ENCODE peak calls at places on chromosomes 16 and 17, in six cellular contexts. One of them, this sample, is unnamed.

GRCh38 chr16:24070851-24071250 is 185.3 kb upstream of the CACNG3 start:
- DNase-seq in spleen: no peak
- DNase-seq in esophagus squamous epithelium: no peak
- DNase-seq in body of pancreas: peak; percentile 37
- DNase-seq in PC-9: no peak
- DNase-seq in uterus: no peak
- DNase-seq in this sample: peak; percentile 44

GRCh38 chr17:74467221-74467951 is 952 bp downstream of the CD300A start:
- DNase-seq in spleen: no peak
- DNase-seq in esophagus squamous epithelium: peak; percentile 22
- DNase-seq in body of pancreas: no peak
- DNase-seq in PC-9: no peak
- DNase-seq in uterus: no peak
- DNase-seq in this sample: no peak

GRCh38 chr16:69839240-69839688 is 77.1 kb downstream of the WWP2 start:
- DNase-seq in spleen: no peak
- DNase-seq in esophagus squamous epithelium: no peak
- DNase-seq in body of pancreas: peak; percentile 52
- DNase-seq in PC-9: no peak
- DNase-seq in uterus: no peak
- DNase-seq in this sample: no peak

GRCh38 chr16:84806890-84807258 is 12.9 kb upstream of the CRISPLD2 start:
- DNase-seq in spleen: no peak
- DNase-seq in esophagus squamous epithelium: no peak
- DNase-seq in body of pancreas: no peak
- DNase-seq in PC-9: no peak
- DNase-seq in uterus: no peak
- DNase-seq in this sample: no peak

GRCh38 chr17:75064867-75065561 is 18.0 kb downstream of the KCTD2 start:
- DNase-seq in spleen: no peak
- DNase-seq in esophagus squamous epithelium: no peak
- DNase-seq in body of pancreas: no peak
- DNase-seq in PC-9: no peak
- DNase-seq in uterus: no peak
- DNase-seq in this sample: no peak

GRCh38 chr16:1791943-1792812 is 1.3 kb downstream of the IGFALS start:
- DNase-seq in spleen: peak; percentile 65
- DNase-seq in esophagus squamous epithelium: no peak
- DNase-seq in body of pancreas: peak; percentile 8
- DNase-seq in PC-9: no peak
- DNase-seq in uterus: no peak
- DNase-seq in this sample: no peak

GRCh38 chr17:59830007-59830630 is 62.6 kb downstream of the TUBD1 start:
- DNase-seq in spleen: no peak
- DNase-seq in esophagus squamous epithelium: no peak
- DNase-seq in body of pancreas: no peak
- DNase-seq in PC-9: peak; percentile 80
- DNase-seq in uterus: no peak
- DNase-seq in this sample: peak; percentile 34

GRCh38 chr17:76545918-76546555 is 6.2 kb downstream of the PRCD start:
- DNase-seq in spleen: peak; percentile 54
- DNase-seq in esophagus squamous epithelium: no peak
- DNase-seq in body of pancreas: no peak
- DNase-seq in PC-9: no peak
- DNase-seq in uterus: no peak
- DNase-seq in this sample: no peak

GRCh38 chr16:48279199-48279598 is 31.9 kb upstream of the ABCC11 start:
- DNase-seq in spleen: no peak
- DNase-seq in esophagus squamous epithelium: no peak
- DNase-seq in body of pancreas: no peak
- DNase-seq in PC-9: no peak
- DNase-seq in uterus: no peak
- DNase-seq in this sample: no peak

GRCh38 chr16:56753410-56753809 is 23.5 kb downstream of the NUP93 start:
- DNase-seq in spleen: no peak
- DNase-seq in esophagus squamous epithelium: no peak
- DNase-seq in body of pancreas: no peak
- DNase-seq in PC-9: no peak
- DNase-seq in uterus: no peak
- DNase-seq in this sample: no peak

GRCh38 chr16:30948087-30948955 is 547 bp upstream of the ORAI3 start:
- DNase-seq in spleen: peak; percentile 88
- DNase-seq in esophagus squamous epithelium: no peak
- DNase-seq in body of pancreas: peak; percentile 90
- DNase-seq in PC-9: peak; percentile 90
- DNase-seq in uterus: peak; percentile 97
- DNase-seq in this sample: peak; percentile 76

GRCh38 chr17:29162909-29163341 is 17.3 kb downstream of the MYO18A start:
- DNase-seq in spleen: peak; percentile 55
- DNase-seq in esophagus squamous epithelium: no peak
- DNase-seq in body of pancreas: no peak
- DNase-seq in PC-9: no peak
- DNase-seq in uterus: peak; percentile 32
- DNase-seq in this sample: no peak

GRCh38 chr16:85567101-85567866 is 45.8 kb upstream of the GSE1 start:
- DNase-seq in spleen: no peak
- DNase-seq in esophagus squamous epithelium: no peak
- DNase-seq in body of pancreas: no peak
- DNase-seq in PC-9: no peak
- DNase-seq in uterus: no peak
- DNase-seq in this sample: no peak

GRCh38 chr16:9647981-9648701 is 534.1 kb downstream of the GRIN2A start:
- DNase-seq in spleen: no peak
- DNase-seq in esophagus squamous epithelium: no peak
- DNase-seq in body of pancreas: peak; percentile 23
- DNase-seq in PC-9: no peak
- DNase-seq in uterus: no peak
- DNase-seq in this sample: peak; percentile 53

GRCh38 chr16:72094266-72094610 is 591 bp downstream of the DHX38 start:
- DNase-seq in spleen: no peak
- DNase-seq in esophagus squamous epithelium: no peak
- DNase-seq in body of pancreas: no peak
- DNase-seq in PC-9: no peak
- DNase-seq in uterus: no peak
- DNase-seq in this sample: no peak

GRCh38 chr17:27657620-27658019 is 26.6 kb downstream of the LGALS9 start:
- DNase-seq in spleen: peak; percentile 41
- DNase-seq in esophagus squamous epithelium: no peak
- DNase-seq in body of pancreas: no peak
- DNase-seq in PC-9: no peak
- DNase-seq in uterus: no peak
- DNase-seq in this sample: no peak

GRCh38 chr17:64017381-64017980 is 3.0 kb downstream of the ICAM2 start:
- DNase-seq in spleen: no peak
- DNase-seq in esophagus squamous epithelium: no peak
- DNase-seq in body of pancreas: no peak
- DNase-seq in PC-9: no peak
- DNase-seq in uterus: no peak
- DNase-seq in this sample: no peak

GRCh38 chr16:84321932-84322331 is 27.3 kb downstream of the WFDC1 start:
- DNase-seq in spleen: no peak
- DNase-seq in esophagus squamous epithelium: no peak
- DNase-seq in body of pancreas: no peak
- DNase-seq in PC-9: no peak
- DNase-seq in uterus: no peak
- DNase-seq in this sample: no peak

GRCh38 chr17:75047398-75048098 is 523 bp downstream of the KCTD2 start:
- DNase-seq in spleen: peak; percentile 89
- DNase-seq in esophagus squamous epithelium: no peak
- DNase-seq in body of pancreas: peak; percentile 37
- DNase-seq in PC-9: no peak
- DNase-seq in uterus: peak; percentile 52
- DNase-seq in this sample: peak; percentile 24

GRCh38 chr16:28140788-28141618 is 70.8 kb downstream of the XPO6 start:
- DNase-seq in spleen: no peak
- DNase-seq in esophagus squamous epithelium: no peak
- DNase-seq in body of pancreas: peak; percentile 28
- DNase-seq in PC-9: peak; percentile 92
- DNase-seq in uterus: no peak
- DNase-seq in this sample: no peak

GRCh38 chr16:23256440-23256839 is 45.7 kb upstream of the SCNN1B start:
- DNase-seq in spleen: no peak
- DNase-seq in esophagus squamous epithelium: no peak
- DNase-seq in body of pancreas: no peak
- DNase-seq in PC-9: no peak
- DNase-seq in uterus: no peak
- DNase-seq in this sample: no peak

GRCh38 chr16:15648135-15648730 is 1.8 kb upstream of the NDE1 start:
- DNase-seq in spleen: no peak
- DNase-seq in esophagus squamous epithelium: no peak
- DNase-seq in body of pancreas: no peak
- DNase-seq in PC-9: no peak
- DNase-seq in uterus: no peak
- DNase-seq in this sample: no peak

GRCh38 chr16:14958970-14959369 is 15.9 kb upstream of the PDXDC1 start:
- DNase-seq in spleen: no peak
- DNase-seq in esophagus squamous epithelium: no peak
- DNase-seq in body of pancreas: no peak
- DNase-seq in PC-9: no peak
- DNase-seq in uterus: no peak
- DNase-seq in this sample: no peak

GRCh38 chr17:12114686-12115418 is 94.2 kb downstream of the MAP2K4 start:
- DNase-seq in spleen: no peak
- DNase-seq in esophagus squamous epithelium: no peak
- DNase-seq in body of pancreas: no peak
- DNase-seq in PC-9: no peak
- DNase-seq in uterus: no peak
- DNase-seq in this sample: no peak

GRCh38 chr16:13791095-13791494 is 128.9 kb upstream of the ERCC4 start:
- DNase-seq in spleen: no peak
- DNase-seq in esophagus squamous epithelium: no peak
- DNase-seq in body of pancreas: no peak
- DNase-seq in PC-9: no peak
- DNase-seq in uterus: no peak
- DNase-seq in this sample: no peak

DNA sequence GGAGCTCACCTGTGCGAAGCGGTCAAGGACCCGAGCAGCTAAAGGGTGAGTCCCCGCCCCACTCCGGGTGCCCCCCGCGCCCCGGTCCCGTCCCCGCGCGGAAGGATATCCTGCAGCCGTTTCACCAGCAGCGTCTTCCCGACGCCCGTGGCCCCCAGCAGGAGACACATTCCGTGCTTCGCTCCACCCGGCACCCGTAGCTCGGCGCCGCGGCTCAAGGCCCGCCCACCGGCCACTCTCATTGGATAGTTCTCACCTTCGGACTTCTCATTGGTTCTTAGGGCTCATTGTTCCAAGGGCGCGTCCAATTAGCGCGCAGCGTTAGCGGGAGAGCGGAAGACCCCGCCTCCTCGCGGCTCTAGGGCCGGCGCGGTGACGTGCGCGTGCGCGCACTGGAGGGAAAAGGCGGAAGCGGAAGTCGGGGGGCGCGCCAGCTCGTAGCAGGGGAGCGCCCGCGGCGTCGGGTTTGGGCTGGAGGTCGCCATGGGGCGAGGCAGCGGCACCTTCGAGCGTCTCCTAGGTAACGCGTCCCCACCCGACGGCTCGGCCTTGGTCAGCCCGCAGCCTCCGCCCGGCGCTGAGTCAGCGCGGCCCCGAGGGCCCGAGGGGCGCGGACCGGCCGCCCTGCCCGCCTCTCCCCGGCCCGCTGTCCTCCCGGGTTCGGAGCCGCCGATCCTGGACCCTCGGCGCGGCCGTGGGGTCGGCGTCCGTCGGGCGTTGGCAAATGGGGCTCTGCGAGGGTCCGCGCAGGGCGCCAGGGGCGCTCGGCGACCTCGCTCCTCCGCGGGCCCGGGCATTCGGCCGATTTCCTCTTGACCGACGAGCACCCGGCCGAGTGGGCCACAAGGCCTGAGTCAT is at the start of the genes ARL16 and HGS:
- DNase-seq in spleen: peak; percentile 98
- DNase-seq in esophagus squamous epithelium: peak; percentile 80
- DNase-seq in body of pancreas: peak; percentile 98
- DNase-seq in PC-9: peak; percentile 90
- DNase-seq in uterus: peak; percentile 98
- DNase-seq in this sample: peak; percentile 97
- TF ChIP-seq CTCF in spleen: peak; percentile 18
- TF ChIP-seq CTCF in esophagus squamous epithelium: no peak
- TF ChIP-seq CTCF in body of pancreas: no peak
- TF ChIP-seq CTCF in PC-9: no peak
- TF ChIP-seq CTCF in uterus: no peak
- TF ChIP-seq CTCF in this sample: no peak

GRCh38 chr17:54968259-54968953 is at the start of the genes COX11 and STXBP4:
- DNase-seq in spleen: peak; percentile 98
- DNase-seq in esophagus squamous epithelium: peak; percentile 79
- DNase-seq in body of pancreas: peak; percentile 99
- DNase-seq in PC-9: peak; percentile 93
- DNase-seq in uterus: peak; percentile 94
- DNase-seq in this sample: peak; percentile 87
- TF ChIP-seq CTCF in spleen: peak; percentile 37
- TF ChIP-seq CTCF in esophagus squamous epithelium: no peak
- TF ChIP-seq CTCF in body of pancreas: peak; percentile 53
- TF ChIP-seq CTCF in PC-9: peak; percentile 64
- TF ChIP-seq CTCF in uterus: peak; percentile 32
- TF ChIP-seq CTCF in this sample: no peak

GRCh38 chr17:58254803-58255202 is 16.4 kb downstream of the LPO start:
- DNase-seq in spleen: peak; percentile 45
- DNase-seq in esophagus squamous epithelium: no peak
- DNase-seq in body of pancreas: peak; percentile 20
- DNase-seq in PC-9: no peak
- DNase-seq in uterus: no peak
- DNase-seq in this sample: peak; percentile 25
- TF ChIP-seq CTCF in spleen: no peak
- TF ChIP-seq CTCF in esophagus squamous epithelium: no peak
- TF ChIP-seq CTCF in body of pancreas: peak; percentile 12
- TF ChIP-seq CTCF in PC-9: no peak
- TF ChIP-seq CTCF in uterus: no peak
- TF ChIP-seq CTCF in this sample: no peak

GRCh38 chr17:73434154-73434553 is 122.4 kb upstream of the CDC42EP4 start:
- DNase-seq in spleen: no peak
- DNase-seq in esophagus squamous epithelium: no peak
- DNase-seq in body of pancreas: no peak
- DNase-seq in PC-9: no peak
- DNase-seq in uterus: no peak
- DNase-seq in this sample: no peak

GRCh38 chr17:73437826-73438225 is 126.0 kb upstream of the CDC42EP4 start:
- DNase-seq in spleen: no peak
- DNase-seq in esophagus squamous epithelium: no peak
- DNase-seq in body of pancreas: no peak
- DNase-seq in PC-9: no peak
- DNase-seq in uterus: no peak
- DNase-seq in this sample: no peak

GRCh38 chr17:73433501-73433900 is 121.7 kb upstream of the CDC42EP4 start:
- DNase-seq in spleen: no peak
- DNase-seq in esophagus squamous epithelium: no peak
- DNase-seq in body of pancreas: no peak
- DNase-seq in PC-9: no peak
- DNase-seq in uterus: no peak
- DNase-seq in this sample: no peak

GRCh38 chr17:73436966-73437365 is 125.2 kb upstream of the CDC42EP4 start:
- DNase-seq in spleen: no peak
- DNase-seq in esophagus squamous epithelium: no peak
- DNase-seq in body of pancreas: no peak
- DNase-seq in PC-9: no peak
- DNase-seq in uterus: no peak
- DNase-seq in this sample: no peak

DNA sequence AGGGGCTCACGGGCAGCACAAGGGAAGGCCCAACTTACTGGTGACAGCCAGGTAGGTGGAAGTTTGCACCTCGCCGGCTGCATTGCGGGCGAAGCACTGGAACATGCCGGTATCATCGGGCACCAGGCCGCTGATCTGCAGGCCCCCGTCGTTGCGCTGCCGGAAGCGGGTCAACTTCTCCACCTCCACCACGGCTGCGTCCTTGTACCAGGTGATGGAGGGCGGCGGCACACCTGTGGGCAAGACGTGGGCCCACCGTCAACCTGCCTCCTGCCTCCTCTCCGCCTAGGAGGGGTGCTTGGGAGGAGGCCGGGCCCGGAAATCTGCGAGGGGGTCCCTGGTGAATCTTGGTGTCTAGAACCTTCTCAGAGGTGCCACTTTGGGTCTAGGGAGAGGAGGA is 123.6 kb upstream of the CDC42EP4 start:
- DNase-seq in spleen: no peak
- DNase-seq in esophagus squamous epithelium: no peak
- DNase-seq in body of pancreas: no peak
- DNase-seq in PC-9: no peak
- DNase-seq in uterus: no peak
- DNase-seq in this sample: no peak
- TF ChIP-seq CTCF in spleen: no peak
- TF ChIP-seq CTCF in esophagus squamous epithelium: no peak
- TF ChIP-seq CTCF in body of pancreas: no peak
- TF ChIP-seq CTCF in PC-9: no peak
- TF ChIP-seq CTCF in uterus: no peak
- TF ChIP-seq CTCF in this sample: no peak